ENCODE peak calls at places on chromosomes 12 and 14, in five cellular contexts. Z is left ventricle myocardium inferior, I is right atrium auricular region, E is endothelial cell of umbilical vein, F is body of pancreas. S is an unnamed sample.
A peak's percentile ranks its signal among the peaks of the same experiment; 100 is the strongest.

GRCh38 chr12:100216337-100216736 is 15.7 kb downstream of the ACTR6 start:
- DNase-seq in Z (no peak), I (no peak), E (no peak), F (no peak), S (no peak)

GRCh38 chr14:24135584-24135833 is 485 bp upstream of the PSME1 start:
- DNase-seq in Z (no peak), I (no peak), E (no peak), F (no peak), S (no peak)

GRCh38 chr12:111444706-111445310 is 39.1 kb downstream of the SH2B3 start:
- DNase-seq in Z (peak; percentile 69), I (peak; percentile 71), E (no peak), F (peak; percentile 56), S (peak; percentile 59)

GRCh38 chr14:51304956-51305355 is 64.9 kb downstream of the TMX1 start:
- DNase-seq in Z (no peak), I (no peak), E (no peak), F (no peak), S (no peak)

GRCh38 chr12:132986001-132986884 is at the start of gene ZNF26:
- DNase-seq in Z (peak; percentile 89), I (peak; percentile 90), E (peak; percentile 94), F (peak; percentile 94), S (peak; percentile 91)

GRCh38 chr14:75417674-75418073 is 10.1 kb upstream of the JDP2 start:
- DNase-seq in Z (no peak), I (no peak), E (no peak), F (no peak), S (no peak)

GRCh38 chr12:5379737-5380496 is 52.0 kb upstream of the NTF3 start:
- DNase-seq in Z (no peak), I (no peak), E (no peak), F (no peak), S (no peak)

GRCh38 chr12:53413485-53414215 is 10.0 kb upstream of the AMHR2 start:
- DNase-seq in Z (no peak), I (no peak), E (no peak), F (no peak), S (no peak)

GRCh38 chr12:130792926-130793849 is 45.9 kb downstream of the STX2 start:
- DNase-seq in Z (no peak), I (no peak), E (no peak), F (peak; percentile 19), S (no peak)

GRCh38 chr14:99624971-99625370 is 20.0 kb upstream of the HHIPL1 start:
- DNase-seq in Z (no peak), I (no peak), E (no peak), F (no peak), S (peak; percentile 35)

GRCh38 chr12:124494751-124495129 is 72.7 kb downstream of the NCOR2 start:
- DNase-seq in Z (no peak), I (no peak), E (no peak), F (no peak), S (no peak)

GRCh38 chr12:108697905-108698304 is 33.4 kb downstream of the CORO1C start:
- DNase-seq in Z (no peak), I (no peak), E (no peak), F (no peak), S (no peak)

GRCh38 chr12:105425263-105426174 is 95.0 kb downstream of the C12orf75 start:
- DNase-seq in Z (no peak), I (no peak), E (no peak), F (no peak), S (no peak)

GRCh38 chr12:117143008-117143532 is 43.9 kb upstream of the TESC start:
- DNase-seq in Z (no peak), I (no peak), E (no peak), F (peak; percentile 59), S (peak; percentile 64)

GRCh38 chr12:69698769-69699540 is at the start of gene BEST3:
- DNase-seq in Z (no peak), I (no peak), E (no peak), F (no peak), S (no peak)

GRCh38 chr12:2248087-2248900 is 195.5 kb downstream of the CACNA1C start:
- DNase-seq in Z (no peak), I (no peak), E (no peak), F (no peak), S (no peak)

GRCh38 chr12:53065470-53065869 is 13.7 kb downstream of the SPRYD3 start:
- DNase-seq in Z (no peak), I (peak; percentile 58), E (no peak), F (no peak), S (no peak)

GRCh38 chr12:95859344-95859816 is 628 bp downstream of the SNRPF start:
- DNase-seq in Z (no peak), I (no peak), E (no peak), F (no peak), S (no peak)

GRCh38 chr12:106084048-106084671 is 54.6 kb downstream of the NUAK1 start:
- DNase-seq in Z (no peak), I (no peak), E (no peak), F (no peak), S (no peak)

GRCh38 chr14:66575014-66575413 is 67.1 kb downstream of the GPHN start:
- DNase-seq in Z (no peak), I (no peak), E (no peak), F (no peak), S (no peak)

GRCh38 chr12:81998761-81999378 is 239.7 kb upstream of the PPFIA2 start:
- DNase-seq in Z (no peak), I (no peak), E (no peak), F (no peak), S (no peak)

GRCh38 chr12:33533527-33533926 is 93.9 kb upstream of the SYT10 start:
- DNase-seq in Z (no peak), I (no peak), E (no peak), F (no peak), S (no peak)

GRCh38 chr14:64550539-64551333 is 975 bp downstream of the PPP1R36 start:
- DNase-seq in Z (no peak), I (no peak), E (no peak), F (no peak), S (no peak)

GRCh38 chr12:65879878-65880277 is 55.6 kb downstream of the HMGA2 start:
- DNase-seq in Z (no peak), I (no peak), E (peak; percentile 54), F (no peak), S (no peak)

GRCh38 chr12:89825591-89826449 is 117.2 kb upstream of the ATP2B1 start:
- DNase-seq in Z (no peak), I (no peak), E (peak; percentile 69), F (no peak), S (no peak)

GRCh38 chr14:91246051-91246852 is 1.7 kb upstream of the GPR68 start:
- DNase-seq in Z (no peak), I (no peak), E (no peak), F (no peak), S (no peak)

GRCh38 chr14:23723911-23724310 is 87.7 kb downstream of the DHRS2 start:
- DNase-seq in Z (no peak), I (no peak), E (no peak), F (no peak), S (no peak)

GRCh38 chr14:44846232-44846824 is 115.4 kb downstream of the KLHL28 start:
- DNase-seq in Z (no peak), I (no peak), E (peak; percentile 38), F (no peak), S (no peak)

GRCh38 chr14:103495854-103496253 is 26.8 kb downstream of the CKB start:
- DNase-seq in Z (no peak), I (no peak), E (no peak), F (no peak), S (no peak)
- H3K36me3 ChIP-seq in Z (peaks cover 76% of the 10 kb centered on the region), I (peaks cover 54% of the 10 kb centered on the region), E (peaks cover 13% of the 10 kb centered on the region), F (no peaks in the 10 kb centered on the region), S (peaks cover 92% of the 10 kb centered on the region)

GRCh38 chr12:50005150-50005549 is 20.1 kb downstream of the RACGAP1 start:
- DNase-seq in Z (no peak), I (no peak), E (no peak), F (no peak), S (no peak)

GRCh38 chr12:50003595-50003994 is 21.7 kb downstream of the RACGAP1 start:
- DNase-seq in Z (no peak), I (no peak), E (peak; percentile 70), F (no peak), S (no peak)

GRCh38 chr12:50006266-50006665 is 19.0 kb downstream of the RACGAP1 start:
- DNase-seq in Z (no peak), I (no peak), E (no peak), F (no peak), S (no peak)

GRCh38 chr12:50004696-50005095 is 20.6 kb downstream of the RACGAP1 start:
- DNase-seq in Z (no peak), I (no peak), E (no peak), F (no peak), S (no peak)

GRCh38 chr12:50006754-50007442 is 18.4 kb downstream of the RACGAP1 start:
- DNase-seq in Z (no peak), I (no peak), E (no peak), F (no peak), S (no peak)
- H3K36me3 ChIP-seq in Z (no peaks in the 10 kb centered on the region), I (no peaks in the 10 kb centered on the region), E (no peaks in the 10 kb centered on the region), F (no peaks in the 10 kb centered on the region), S (no peaks in the 10 kb centered on the region)

DNA sequence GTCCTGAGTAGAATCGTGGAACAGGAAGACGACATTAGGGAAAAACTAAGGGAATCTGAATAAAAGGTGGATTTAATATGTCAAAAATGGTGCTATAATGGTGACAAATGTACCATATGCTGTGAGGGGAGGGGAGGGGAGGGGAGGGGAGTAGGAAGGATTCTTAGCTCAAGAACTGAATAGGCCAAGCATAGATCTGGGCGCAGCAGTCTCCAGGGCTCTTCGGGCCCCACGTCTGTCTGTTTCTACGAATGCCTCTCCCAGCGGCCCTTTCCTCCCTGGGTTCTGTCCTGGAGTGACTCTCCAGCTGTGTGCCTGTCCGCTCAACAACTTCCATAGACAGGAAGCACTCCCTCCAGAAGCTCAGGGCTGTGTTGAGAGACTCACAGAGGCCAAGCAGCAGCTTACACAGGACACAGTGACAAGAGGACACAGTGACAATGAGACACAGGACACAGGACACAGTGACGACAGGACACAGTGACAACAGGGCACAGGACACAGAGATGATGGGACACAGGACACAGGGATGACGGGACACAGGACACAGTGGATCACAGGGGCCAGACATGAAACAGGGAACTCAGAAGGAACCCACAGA is 42.4 kb upstream of the PPP2R5C start:
- DNase-seq in Z (no peak), I (peak; percentile 65), E (no peak), F (no peak), S (peak; percentile 19)
- H3K36me3 ChIP-seq in Z (no peaks in the 10 kb centered on the region), I (no peaks in the 10 kb centered on the region), E (no peaks in the 10 kb centered on the region), F (no peaks in the 10 kb centered on the region), S (no peaks in the 10 kb centered on the region)

DNA sequence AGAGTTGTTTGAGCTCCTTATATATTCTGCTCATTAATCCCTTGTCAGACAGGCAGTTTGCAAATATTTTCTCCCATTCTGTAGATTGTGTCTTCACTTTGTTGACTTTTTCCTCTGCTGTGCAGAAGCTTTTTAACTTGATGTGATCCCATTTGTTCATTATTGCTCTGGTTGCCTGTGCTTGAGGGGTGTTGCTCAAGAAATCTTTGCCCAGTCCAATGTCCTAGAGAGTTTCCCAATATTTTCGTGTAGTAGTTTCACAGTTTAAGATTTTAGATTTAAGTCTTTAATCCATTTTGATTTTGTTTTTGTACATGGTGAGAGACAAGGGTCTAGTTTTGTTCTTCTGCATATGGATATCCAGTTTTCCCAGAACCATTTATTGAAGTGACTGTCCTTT is 19.8 kb downstream of the ABCC9 start:
- DNase-seq in Z (no peak), I (no peak), E (no peak), F (no peak), S (no peak)
- H3K36me3 ChIP-seq in Z (peaks cover 38% of the 10 kb centered on the region), I (no peaks in the 10 kb centered on the region), E (no peaks in the 10 kb centered on the region), F (no peaks in the 10 kb centered on the region), S (no peaks in the 10 kb centered on the region)